ENCODE peak calls at places on chromosomes 11 and 22, in five cellular contexts. V is CD8-positive, alpha-beta T cell; Q is Peyer's patch; D is left ventricle myocardium inferior; Y is psoas muscle. F is an unnamed sample.

GRCh38 chr11:107707128-107707760 is 4.6 kb downstream of the SLN start:
- DNase-seq in V (no peak), Q (no peak), D (no peak), Y (no peak), F (no peak)

GRCh38 chr22:48742556-48743343 is 1084.9 kb downstream of the BRD1 start:
- DNase-seq in V (no peak), Q (peak), D (no peak), Y (no peak), F (no peak)

GRCh38 chr22:46848227-46848626 is 85.8 kb downstream of the TBC1D22A start:
- DNase-seq in V (no peak), Q (peak), D (no peak), Y (no peak), F (no peak)

GRCh38 chr22:35172452-35172851 is 84.8 kb upstream of the HMGXB4 start:
- DNase-seq in V (no peak), Q (no peak), D (no peak), Y (no peak), F (no peak)

GRCh38 chr22:46588279-46589140 is 31.7 kb upstream of the GRAMD4 start:
- DNase-seq in V (no peak), Q (peak), D (peak), Y (peak), F (no peak)

GRCh38 chr11:44980533-44981427 is 30.1 kb upstream of the TP53I11 start:
- DNase-seq in V (no peak), Q (no peak), D (no peak), Y (no peak), F (no peak)

GRCh38 chr11:29312817-29313216 is 704.0 kb downstream of the KCNA4 start:
- DNase-seq in V (no peak), Q (no peak), D (no peak), Y (no peak), F (no peak)

GRCh38 chr11:2776351-2777061 is 76.7 kb upstream of the KCNQ1OT1 start:
- DNase-seq in V (no peak), Q (peak), D (no peak), Y (peak), F (no peak)

GRCh38 chr22:49149721-49150608 is 677.7 kb downstream of the BRD1 start:
- DNase-seq in V (no peak), Q (no peak), D (no peak), Y (no peak), F (no peak)

GRCh38 chr22:47375621-47376321 is 613.3 kb downstream of the TBC1D22A start:
- DNase-seq in V (no peak), Q (peak), D (no peak), Y (no peak), F (no peak)

GRCh38 chr11:120284272-120284671 is 40.8 kb upstream of the TLCD5 start:
- DNase-seq in V (no peak), Q (no peak), D (no peak), Y (no peak), F (no peak)

GRCh38 chr22:50626314-50626855 is 1.6 kb downstream of the ARSA start:
- DNase-seq in V (no peak), Q (no peak), D (no peak), Y (no peak), F (no peak)

GRCh38 chr22:41603873-41604332 is 14.3 kb upstream of the PMM1 start:
- DNase-seq in V (no peak), Q (peak), D (no peak), Y (no peak), F (no peak)

GRCh38 chr11:132068556-132068955 is 698.1 kb downstream of the NTM start:
- DNase-seq in V (no peak), Q (no peak), D (no peak), Y (no peak), F (no peak)

GRCh38 chr22:22848364-22848866 is 39.2 kb upstream of the IGLL5 start:
- DNase-seq in V (peak), Q (peak), D (peak), Y (peak), F (peak)

GRCh38 chr11:111846063-111846462 is 25.3 kb downstream of the ALG9 start:
- DNase-seq in V (no peak), Q (no peak), D (no peak), Y (no peak), F (no peak)

GRCh38 chr11:11396290-11397042 is 43.4 kb upstream of the CSNK2A3 start:
- DNase-seq in V (no peak), Q (no peak), D (no peak), Y (no peak), F (no peak)

GRCh38 chr22:19723990-19724827 is 870 bp downstream of the GP1BB start:
- DNase-seq in V (no peak), Q (no peak), D (no peak), Y (no peak), F (peak)

GRCh38 chr22:43777204-43777671 is 34.9 kb downstream of the EFCAB6 start:
- DNase-seq in V (no peak), Q (no peak), D (no peak), Y (no peak), F (no peak)

GRCh38 chr11:61516675-61517516 is 8.3 kb downstream of the LRRC10B start:
- DNase-seq in V (peak), Q (no peak), D (no peak), Y (no peak), F (peak)

GRCh38 chr11:35618497-35619029 is 303 bp downstream of the FJX1 start:
- DNase-seq in V (no peak), Q (no peak), D (peak), Y (peak), F (peak)

GRCh38 chr11:43944761-43945311 is 2.4 kb downstream of the C11orf96 start:
- DNase-seq in V (peak), Q (peak), D (peak), Y (peak), F (peak)

GRCh38 chr22:43488031-43488892 is 76.4 kb downstream of the MPPED1 start:
- DNase-seq in V (no peak), Q (no peak), D (no peak), Y (no peak), F (no peak)

GRCh38 chr22:43126506-43127165 is 16.1 kb downstream of the BIK start:
- DNase-seq in V (no peak), Q (peak), D (no peak), Y (no peak), F (no peak)

GRCh38 chr11:12864316-12865156 is 144.6 kb upstream of the RASSF10 start:
- DNase-seq in V (no peak), Q (no peak), D (no peak), Y (no peak), F (peak)

GRCh38 chr11:76620471-76620870 is 50.1 kb downstream of the LRRC32 start:
- DNase-seq in V (no peak), Q (no peak), D (no peak), Y (no peak), F (no peak)

GRCh38 chr22:36658900-36659299 is 44.7 kb downstream of the CACNG2 start:
- DNase-seq in V (no peak), Q (no peak), D (no peak), Y (no peak), F (no peak)
- H3K27ac ChIP-seq in V (no peak), Q (no peak), D (no peak), Y (no peak), F (no peak)

GRCh38 chr22:39287076-39287743 is 32.2 kb downstream of the RPL3 start:
- DNase-seq in V (no peak), Q (peak), D (no peak), Y (no peak), F (no peak)
- H3K27ac ChIP-seq in V (no peak), Q (peak), D (peak), Y (no peak), F (no peak)

GRCh38 chr11:47282462-47282861 is 12.5 kb downstream of the MADD start:
- DNase-seq in V (no peak), Q (no peak), D (no peak), Y (no peak), F (no peak)

GRCh38 chr11:47289856-47290255 is 19.9 kb downstream of the MADD start:
- DNase-seq in V (no peak), Q (no peak), D (no peak), Y (no peak), F (no peak)

GRCh38 chr11:47284151-47284550 is 14.2 kb downstream of the MADD start:
- DNase-seq in V (no peak), Q (no peak), D (no peak), Y (no peak), F (no peak)

GRCh38 chr11:47285969-47286770 is 16.2 kb downstream of the MADD start:
- DNase-seq in V (no peak), Q (no peak), D (no peak), Y (no peak), F (no peak)

DNA sequence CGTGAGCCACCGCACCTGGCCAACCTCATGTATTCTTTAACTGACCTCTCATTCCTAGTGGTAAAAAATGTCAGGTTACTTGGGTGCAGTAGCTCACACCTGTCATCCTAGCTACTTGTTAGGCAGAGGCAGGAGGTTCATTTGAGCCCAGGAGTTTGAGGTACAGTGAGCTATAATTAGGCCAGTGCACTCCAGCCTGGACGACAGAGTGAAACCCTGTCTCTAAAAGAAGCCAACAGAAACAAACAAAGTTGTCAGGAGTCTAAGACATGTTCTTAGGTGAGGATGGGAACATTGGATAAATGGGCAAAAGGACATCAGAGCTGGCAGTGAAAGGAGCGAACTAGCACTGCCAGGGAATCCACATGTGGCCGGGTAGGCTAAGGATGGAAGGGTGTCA is 18.1 kb downstream of the MADD start:
- DNase-seq in V (no peak), Q (no peak), D (no peak), Y (no peak), F (no peak)
- H3K27ac ChIP-seq in V (no peak), Q (no peak), D (peak), Y (peak), F (no peak)

GRCh38 chr11:65334696-65335295 is 1.1 kb downstream of the DPF2 start:
- DNase-seq in V (no peak), Q (no peak), D (no peak), Y (no peak), F (no peak)
- H3K27ac ChIP-seq in V (peak), Q (no peak), D (peak), Y (peak), F (no peak)

DNA sequence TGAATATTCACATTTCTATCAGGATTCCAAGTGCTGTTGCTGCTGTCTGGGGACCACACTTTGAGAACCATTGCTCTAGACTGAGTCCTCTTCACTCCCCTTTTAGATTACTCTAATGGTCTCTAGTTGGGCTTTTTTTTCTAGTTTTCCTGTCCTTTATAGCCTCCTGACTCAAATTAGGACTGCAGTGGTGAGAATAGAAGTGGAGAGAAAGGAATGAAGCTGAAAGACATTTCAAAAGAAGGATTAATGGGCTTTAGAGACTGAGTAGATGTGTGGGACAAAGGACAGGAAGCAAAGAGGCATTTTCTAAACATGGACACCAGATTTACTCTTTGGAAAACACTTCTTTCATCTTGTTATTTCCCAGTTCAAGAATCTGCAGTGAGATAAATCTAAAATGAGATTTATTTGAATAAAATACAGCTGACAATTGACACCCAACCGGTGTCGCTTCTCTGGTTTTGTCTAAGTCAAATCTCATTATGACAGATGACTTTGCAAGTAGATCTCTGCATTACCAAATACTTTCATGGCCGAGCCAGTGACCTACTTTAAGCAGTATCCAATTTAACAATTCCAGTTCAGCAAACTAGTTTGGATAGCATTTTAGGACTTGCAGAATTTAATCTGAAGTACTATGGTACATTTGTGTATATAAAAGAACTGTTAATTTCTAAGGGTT is 76.2 kb upstream of the TNRC6B start:
- DNase-seq in V (no peak), Q (no peak), D (no peak), Y (no peak), F (no peak)
- H3K27ac ChIP-seq in V (no peak), Q (no peak), D (no peak), Y (peak), F (peak)

GRCh38 chr11:70106757-70107156 is 28.6 kb downstream of the ANO1 start:
- DNase-seq in V (no peak), Q (no peak), D (no peak), Y (no peak), F (no peak)
- H3K27ac ChIP-seq in V (no peak), Q (no peak), D (no peak), Y (peak), F (no peak)

GRCh38 chr22:38966942-38967341 is 9.5 kb downstream of the APOBEC3A start:
- DNase-seq in V (no peak), Q (no peak), D (no peak), Y (peak), F (no peak)
- H3K27ac ChIP-seq in V (no peak), Q (no peak), D (no peak), Y (no peak), F (no peak)

DNA sequence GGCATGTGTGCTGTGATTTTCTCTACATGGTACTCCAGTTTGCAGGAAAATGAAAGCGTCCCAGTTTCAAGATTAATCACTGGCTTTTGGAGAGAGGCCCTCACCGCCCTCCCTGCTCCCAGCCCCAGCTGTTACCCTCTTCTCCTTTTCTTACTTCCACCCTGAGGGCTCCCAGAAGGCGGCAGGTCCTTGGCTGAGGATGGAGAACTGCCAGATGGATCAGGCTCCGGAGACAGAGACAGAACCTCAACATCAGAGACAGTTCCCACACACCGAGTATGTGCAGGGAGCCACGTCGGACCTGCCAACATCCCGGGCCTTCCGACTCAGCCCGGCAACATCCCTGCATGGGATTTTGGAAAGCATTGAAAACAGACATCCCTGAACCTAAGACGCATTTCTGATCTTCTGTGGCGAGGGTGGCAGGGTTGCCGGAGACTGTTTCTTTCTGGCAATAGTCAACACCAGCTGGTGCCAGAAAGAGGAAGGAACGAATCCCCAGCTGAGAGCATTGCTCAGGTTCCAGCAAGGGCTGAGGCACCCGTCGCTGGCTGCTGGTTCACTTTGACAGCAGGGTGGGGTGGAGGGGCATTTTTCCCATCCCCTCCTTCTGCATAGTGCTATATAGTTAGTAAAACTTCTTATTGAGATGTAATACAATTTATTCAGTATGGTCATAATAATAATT is 467.1 kb downstream of the MIAT start:
- DNase-seq in V (no peak), Q (no peak), D (peak), Y (peak), F (no peak)
- H3K27ac ChIP-seq in V (no peak), Q (peak), D (peak), Y (no peak), F (no peak)

DNA sequence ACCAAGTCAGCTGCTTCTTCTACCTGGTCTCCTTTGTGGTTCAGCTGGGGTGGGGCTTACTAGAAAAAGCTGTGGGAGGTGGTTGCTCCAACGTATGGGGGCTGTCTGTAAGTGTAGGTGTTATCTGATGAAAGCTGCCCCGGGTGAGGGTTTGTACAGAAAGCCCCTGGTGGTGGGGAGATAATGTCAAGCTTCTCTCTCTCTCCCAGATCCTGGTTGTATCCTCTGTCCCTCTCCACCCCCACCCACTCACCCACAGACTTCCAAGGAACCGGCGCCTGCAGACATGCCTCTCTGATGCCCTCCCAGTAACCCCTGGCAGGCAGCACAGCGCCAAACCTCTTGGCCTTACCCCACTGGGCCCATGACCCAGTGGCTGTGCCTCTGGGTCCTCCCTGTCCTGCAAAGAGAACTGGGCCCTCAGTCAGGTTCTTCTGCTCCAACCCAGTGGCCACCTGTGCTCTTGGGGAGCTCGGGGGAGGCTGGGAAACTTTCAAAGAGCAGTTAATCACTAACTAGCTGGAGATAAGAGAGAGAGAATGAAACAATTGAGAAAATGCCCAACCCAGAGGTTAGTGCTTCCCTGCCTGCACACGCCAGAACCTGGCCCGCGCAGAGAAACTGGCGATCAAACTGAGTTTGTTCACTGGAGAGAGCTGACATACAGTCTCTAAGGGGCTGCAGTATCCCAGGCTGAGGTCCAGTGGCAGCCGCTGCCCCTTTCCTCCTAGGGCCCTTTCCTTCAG is 20.4 kb upstream of the EHF start:
- DNase-seq in V (no peak), Q (peak), D (no peak), Y (no peak), F (no peak)
- H3K27ac ChIP-seq in V (no peak), Q (peak), D (no peak), Y (no peak), F (no peak)